ENCODE peak calls at places on chromosomes 7 and 10, in five cellular contexts. G, E, P, M and O are unnamed samples.

GRCh38 chr10:113078282-113078907 is 128.3 kb downstream of the TCF7L2 start:
- DNase-seq in M (no peak), G (no peak), P (no peak), E (no peak), O (no peak)

GRCh38 chr7:136998495-136998894 is 130.0 kb downstream of the CHRM2 start:
- DNase-seq in P (no peak), M (no peak), E (no peak), G (no peak), O (no peak)

GRCh38 chr7:142094861-142095260 is 16.7 kb upstream of the MGAM2 start:
- DNase-seq in E (no peak), M (no peak), P (no peak), G (no peak), O (no peak)

GRCh38 chr7:934469-935320 is 19.8 kb downstream of the ADAP1 start:
- DNase-seq in E (no peak), P (no peak), M (no peak), G (no peak), O (no peak)

GRCh38 chr10:63700935-63701263 is 179.7 kb downstream of the REEP3 start:
- DNase-seq in P (no peak), M (no peak), E (no peak), G (no peak), O (no peak)

GRCh38 chr7:75695036-75695435 is 43.7 kb downstream of the HIP1 start:
- DNase-seq in G (no peak), M (no peak), E (no peak), P (no peak), O (no peak)

GRCh38 chr10:62818426-62819011 is 2.4 kb upstream of the EGR2 start:
- DNase-seq in G (no peak), E (peak), P (peak), M (peak), O (no peak)

GRCh38 chr7:149277871-149278270 is 15.9 kb downstream of the ZNF783 start:
- DNase-seq in P (no peak), M (no peak), E (no peak), G (no peak), O (no peak)

GRCh38 chr7:26365077-26365896 is 73.6 kb downstream of the SNX10 start:
- DNase-seq in P (peak), G (no peak), E (peak), M (peak), O (no peak)

GRCh38 chr10:32210306-32211045 is 136.5 kb downstream of the EPC1 start:
- DNase-seq in G (no peak), M (peak), E (peak), P (no peak), O (peak)

DNA sequence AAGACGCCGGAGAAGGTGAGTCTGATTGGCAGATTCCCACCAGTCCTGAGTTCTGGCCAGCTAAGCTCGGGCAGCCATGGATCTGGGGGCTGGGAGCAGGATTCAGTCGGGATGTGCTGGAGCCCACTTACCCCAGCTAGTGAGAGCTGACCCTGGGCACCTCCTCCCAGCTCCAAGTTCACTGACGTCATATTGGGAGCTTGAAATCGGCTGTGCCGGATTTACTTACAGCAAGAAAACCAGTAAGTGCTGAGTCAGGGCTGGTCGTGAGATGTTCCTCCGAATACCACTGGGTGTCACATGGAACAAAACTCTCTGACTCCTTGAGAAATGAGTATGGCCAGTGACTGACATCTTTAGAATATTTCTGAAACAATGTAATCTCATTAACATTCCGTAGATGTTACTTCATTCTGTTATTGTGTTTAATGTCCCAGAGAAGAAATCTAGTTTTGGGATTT is 621.2 kb downstream of the SDK1 start:
- DNase-seq in G (no peak), P (peak), E (peak), M (peak), O (no peak)
- TF ChIP-seq CTCF in G (no peak), P (no peak), E (no peak), M (peak), O (peak)

DNA sequence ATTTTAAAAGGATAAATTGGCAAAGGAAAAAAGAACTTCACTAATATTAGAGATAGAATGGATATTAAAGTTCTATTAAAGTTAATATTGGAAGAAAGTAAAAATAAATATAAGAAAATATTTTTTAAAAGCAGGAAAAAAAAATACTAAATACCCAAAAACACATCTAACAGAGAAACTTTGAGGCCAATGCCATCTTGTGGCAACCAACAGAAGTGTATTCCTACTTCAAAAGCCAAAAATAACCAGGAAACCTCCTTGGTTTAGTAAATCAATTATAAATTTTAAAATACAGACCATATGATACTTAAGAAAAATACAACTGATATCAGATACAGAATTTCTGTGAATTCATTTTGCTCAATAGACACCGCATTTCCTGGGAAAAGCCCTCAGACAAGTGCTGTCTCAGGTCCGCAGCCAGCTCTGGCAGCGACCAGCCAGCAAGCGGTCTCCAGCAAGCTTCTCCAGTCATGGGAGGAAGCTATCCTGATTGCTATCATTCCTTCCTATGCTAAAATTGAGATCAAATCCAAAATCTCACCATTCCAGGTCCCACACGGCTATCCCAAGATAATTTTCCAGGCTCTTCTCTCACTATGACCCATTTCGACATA is 65.3 kb downstream of the LMBR1 start:
- DNase-seq in M (no peak), E (no peak), G (no peak), P (no peak), O (no peak)
- TF ChIP-seq CTCF in M (peak), E (peak), G (peak), P (peak), O (peak)

GRCh38 chr7:85022064-85022697 is 164.7 kb downstream of the SEMA3D start:
- DNase-seq in E (no peak), M (no peak), P (no peak), G (no peak), O (no peak)

GRCh38 chr7:85021090-85021704 is 165.7 kb downstream of the SEMA3D start:
- DNase-seq in M (no peak), E (no peak), G (no peak), P (no peak), O (no peak)

GRCh38 chr7:85025312-85025756 is 161.5 kb downstream of the SEMA3D start:
- DNase-seq in P (no peak), E (no peak), M (peak), G (no peak), O (no peak)

GRCh38 chr7:85019778-85020177 is 167.1 kb downstream of the SEMA3D start:
- DNase-seq in G (no peak), P (no peak), E (no peak), M (no peak), O (no peak)

GRCh38 chr7:85023066-85023687 is 163.7 kb downstream of the SEMA3D start:
- DNase-seq in G (no peak), M (peak), E (peak), P (no peak), O (no peak)
- TF ChIP-seq CTCF in G (peak), M (peak), E (peak), P (peak), O (peak)

DNA sequence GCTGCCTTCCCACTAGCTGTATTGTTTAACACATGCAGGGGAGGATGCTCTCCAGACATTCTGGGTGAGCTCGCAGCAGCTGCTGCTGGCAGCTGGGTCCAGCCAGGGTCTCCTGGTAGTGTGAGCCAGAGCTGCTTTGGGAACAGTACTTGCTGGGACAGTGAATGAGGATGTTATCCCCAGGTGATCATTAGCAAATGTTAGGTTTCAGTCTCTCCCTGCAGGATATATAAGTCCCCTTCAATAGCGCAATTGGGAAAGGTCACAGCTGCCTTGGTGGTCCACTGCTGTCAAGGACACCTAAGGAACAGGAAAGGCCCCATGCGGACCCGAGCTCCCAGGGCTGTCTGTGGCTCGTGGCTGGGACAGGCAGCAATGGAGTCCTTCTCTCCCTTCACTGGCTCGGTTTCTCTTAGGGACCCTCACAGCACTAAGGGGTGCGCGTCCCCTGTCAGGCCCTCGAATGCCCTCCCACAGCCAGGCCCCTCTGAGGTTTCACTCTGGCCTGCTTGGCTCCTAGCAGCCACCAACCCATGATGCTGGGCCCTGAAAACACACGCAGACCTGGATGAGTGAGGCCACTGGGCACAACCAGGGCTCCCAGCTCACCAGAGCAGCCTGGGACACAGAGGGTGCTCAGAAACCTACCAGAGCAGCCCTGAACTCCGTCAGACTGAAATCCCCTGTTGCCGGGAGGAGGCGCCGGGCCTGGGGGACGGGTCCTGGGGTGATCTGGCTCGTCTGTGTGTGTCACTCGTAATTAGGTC is 173.0 kb upstream of the LANCL2 start:
- DNase-seq in M (no peak), E (no peak), G (peak), P (no peak), O (peak)
- TF ChIP-seq CTCF in M (no peak), E (no peak), G (no peak), P (no peak), O (peak)

DNA sequence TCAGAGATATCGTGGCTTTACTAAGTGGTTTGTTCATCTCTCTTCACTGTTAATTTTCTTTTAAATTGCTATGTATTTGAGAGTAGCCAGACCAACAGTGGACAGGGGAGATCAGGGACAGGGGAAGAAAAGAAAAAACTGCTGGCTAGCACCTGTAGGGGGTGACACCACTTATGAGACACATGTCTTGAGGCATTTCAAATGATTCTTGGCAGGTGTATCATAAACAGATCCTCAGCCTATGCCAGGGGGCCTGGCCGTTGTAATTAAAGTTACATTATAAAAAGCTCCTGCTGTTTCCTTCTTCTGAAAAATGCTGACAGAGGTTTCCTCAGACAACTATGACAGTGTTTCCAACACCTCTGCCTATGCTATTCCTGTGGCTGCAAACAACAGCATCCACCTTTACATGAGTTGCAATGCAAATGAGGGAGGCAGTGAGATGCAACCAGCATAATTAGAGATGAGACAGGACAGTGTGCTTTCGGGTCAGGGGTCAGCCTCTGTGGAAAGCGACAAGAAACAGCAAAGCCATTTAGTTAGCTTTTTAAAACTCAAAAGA is 281.0 kb upstream of the PTER start:
- DNase-seq in E (no peak), M (no peak), P (no peak), G (no peak), O (no peak)
- TF ChIP-seq CTCF in E (no peak), M (no peak), P (no peak), G (no peak), O (no peak)

GRCh38 chr7:118352854-118353453 is 128.4 kb downstream of the ANKRD7 start:
- DNase-seq in P (no peak), E (no peak), M (no peak), G (no peak), O (no peak)
- TF ChIP-seq CTCF in P (no peak), E (no peak), M (peak), G (no peak), O (peak)

GRCh38 chr10:7826971-7827370 is 8.7 kb downstream of the TAF3 start:
- DNase-seq in M (no peak), P (no peak), E (no peak), G (no peak), O (no peak)
- TF ChIP-seq CTCF in M (no peak), P (no peak), E (no peak), G (no peak), O (no peak)

GRCh38 chr10:127815147-127815546 is 77.6 kb downstream of the CLRN3 start:
- DNase-seq in G (no peak), E (no peak), M (no peak), P (no peak), O (no peak)
- TF ChIP-seq CTCF in G (no peak), E (peak), M (peak), P (no peak), O (no peak)

GRCh38 chr7:51450541-51450940 is 133.9 kb upstream of the COBL start:
- DNase-seq in E (no peak), G (no peak), P (no peak), M (no peak), O (no peak)

GRCh38 chr7:51452694-51453093 is 136.1 kb upstream of the COBL start:
- DNase-seq in M (no peak), E (no peak), G (no peak), P (no peak), O (no peak)

GRCh38 chr7:51455086-51455485 is 138.5 kb upstream of the COBL start:
- DNase-seq in M (no peak), G (no peak), P (no peak), E (no peak), O (no peak)

GRCh38 chr7:51455513-51455912 is 138.9 kb upstream of the COBL start:
- DNase-seq in P (no peak), G (no peak), M (no peak), E (no peak), O (no peak)

GRCh38 chr7:51451751-51452465 is 135.3 kb upstream of the COBL start:
- DNase-seq in G (no peak), P (no peak), E (peak), M (no peak), O (no peak)
- TF ChIP-seq CTCF in G (no peak), P (no peak), E (peak), M (no peak), O (no peak)

GRCh38 chr7:5797179-5797578 is 15.7 kb upstream of the RNF216 start:
- DNase-seq in P (no peak), M (no peak), G (no peak), E (no peak), O (no peak)
- TF ChIP-seq CTCF in P (no peak), M (no peak), G (no peak), E (no peak), O (no peak)